ENCODE peak calls at places on chromosomes 13 and 19, in five cellular contexts. U, W, Y, V and N are unnamed samples.

GRCh38 chr13:66556306-66556705 is 673.8 kb downstream of the PCDH9 start:
- DNase-seq in U (peak; percentile 16), W (no peak), Y (no peak), V (no peak), N (no peak)

GRCh38 chr19:42327381-42327780 is 1.9 kb downstream of the MEGF8 start:
- DNase-seq in U (no peak), W (no peak), Y (no peak), V (no peak), N (no peak)

GRCh38 chr19:6220385-6221191 is 59.2 kb downstream of the MLLT1 start:
- DNase-seq in U (peak; percentile 64), W (no peak), Y (peak; percentile 61), V (no peak), N (peak; percentile 29)

GRCh38 chr19:45881909-45882528 is 3.9 kb downstream of the IRF2BP1 start:
- DNase-seq in U (no peak), W (no peak), Y (no peak), V (no peak), N (no peak)

GRCh38 chr13:32883501-32883900 is 132.7 kb upstream of the KL start:
- DNase-seq in U (peak; percentile 46), W (no peak), Y (peak; percentile 50), V (no peak), N (no peak)

GRCh38 chr13:107518292-107518691 is 697.0 kb downstream of the LIG4 start:
- DNase-seq in U (peak; percentile 48), W (no peak), Y (peak; percentile 40), V (no peak), N (no peak)

GRCh38 chr19:19433666-19434213 is 28.3 kb downstream of the GATAD2A start:
- DNase-seq in U (no peak), W (no peak), Y (no peak), V (no peak), N (no peak)

GRCh38 chr13:33633701-33634525 is 184.0 kb upstream of the RFC3 start:
- DNase-seq in U (peak; percentile 40), W (no peak), Y (peak; percentile 68), V (no peak), N (no peak)

GRCh38 chr13:103288114-103288513 is 221.9 kb upstream of the SLC10A2 start:
- DNase-seq in U (no peak), W (no peak), Y (no peak), V (no peak), N (no peak)

GRCh38 chr19:18156841-18157464 is 4.0 kb downstream of the PIK3R2 start:
- DNase-seq in U (peak; percentile 83), W (peak; percentile 91), Y (peak; percentile 97), V (no peak), N (no peak)

GRCh38 chr13:110711778-110712070 is 1.8 kb upstream of the ING1 start:
- DNase-seq in U (no peak), W (no peak), Y (no peak), V (no peak), N (no peak)

GRCh38 chr13:19862511-19863313 is 737 bp downstream of the ZMYM5 start:
- DNase-seq in U (peak; percentile 7), W (peak; percentile 21), Y (peak; percentile 47), V (peak; percentile 74), N (no peak)

GRCh38 chr19:38287604-38288003 is 16.4 kb upstream of the C19orf33 start:
- DNase-seq in U (no peak), W (no peak), Y (no peak), V (no peak), N (peak; percentile 71)

GRCh38 chr19:12749938-12750521 is 1.6 kb upstream of the BEST2 start:
- DNase-seq in U (peak; percentile 56), W (no peak), Y (peak; percentile 42), V (no peak), N (no peak)

GRCh38 chr19:13252569-13253335 is 102.5 kb downstream of the IER2 start:
- DNase-seq in U (no peak), W (no peak), Y (no peak), V (no peak), N (no peak)

DNA sequence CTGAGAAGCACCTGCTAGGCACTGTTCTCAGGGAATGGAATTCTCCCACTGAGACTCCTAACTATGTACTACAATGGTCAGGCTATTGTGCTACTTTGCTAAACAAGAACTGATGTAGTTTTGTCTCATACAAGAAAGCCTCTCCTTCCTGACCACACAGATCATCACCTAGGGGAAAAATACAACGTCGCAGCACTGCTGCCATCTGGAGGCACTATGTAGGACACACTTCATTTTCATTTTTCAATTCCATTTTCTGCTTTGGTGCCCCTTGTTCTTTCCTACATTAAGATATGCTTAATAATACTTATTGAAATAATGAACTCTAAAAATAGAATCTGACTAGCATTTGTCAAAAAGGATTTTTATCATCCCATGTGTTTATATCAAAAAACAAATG is 21.1 kb downstream of the PROSER1 start:
- DNase-seq in U (peak; percentile 8), W (no peak), Y (peak; percentile 52), V (no peak), N (no peak)
- TF ChIP-seq CTCF in U (peak; percentile 23), W (peak; percentile 40), Y (peak; percentile 41), V (no peak), N (peak; percentile 27)

DNA sequence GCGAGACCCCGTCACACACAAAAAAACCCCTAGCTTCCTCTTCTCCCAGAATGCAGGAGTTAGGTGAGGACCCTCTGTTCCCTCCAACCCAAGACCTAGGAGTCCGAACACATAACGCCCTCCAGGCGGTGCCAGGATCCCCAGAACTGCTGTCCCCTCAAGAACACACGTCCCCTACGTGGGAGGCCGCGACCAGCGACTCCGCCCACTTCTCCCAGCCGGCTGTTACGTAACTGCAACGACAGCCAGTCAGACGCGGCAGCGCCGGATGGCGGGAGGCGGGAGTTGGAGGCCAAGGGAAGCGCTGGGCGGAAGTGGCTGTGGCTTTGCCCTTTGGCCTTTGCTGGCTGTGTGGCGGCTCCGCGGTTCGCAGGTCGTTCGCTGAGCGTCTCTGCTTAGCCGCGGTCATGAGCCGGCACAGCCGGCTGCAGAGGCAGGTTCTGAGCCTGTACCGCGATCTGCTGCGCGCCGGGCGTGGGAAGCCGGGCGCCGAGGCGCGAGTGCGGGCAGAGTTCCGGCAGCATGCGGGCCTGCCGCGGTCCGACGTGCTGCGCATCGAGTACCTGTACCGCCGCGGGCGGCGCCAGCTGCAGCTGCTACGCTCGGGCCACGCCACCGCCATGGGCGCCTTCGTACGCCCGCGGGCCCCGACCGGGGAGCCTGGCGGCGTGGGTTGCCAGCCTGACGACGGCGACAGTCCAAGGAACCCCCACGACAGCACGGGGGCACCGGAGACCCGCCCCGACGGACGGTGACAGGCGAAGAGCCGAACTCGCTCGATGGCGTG is at the start of gene SDHAF1:
- DNase-seq in U (peak; percentile 90), W (peak; percentile 97), Y (peak; percentile 95), V (peak; percentile 97), N (peak; percentile 97)
- TF ChIP-seq CTCF in U (no peak), W (peak; percentile 26), Y (no peak), V (no peak), N (no peak)

GRCh38 chr13:99135591-99135990 is 65.1 kb upstream of the UBAC2 start:
- DNase-seq in U (no peak), W (no peak), Y (no peak), V (peak; percentile 36), N (no peak)
- TF ChIP-seq CTCF in U (no peak), W (no peak), Y (no peak), V (no peak), N (no peak)

GRCh38 chr13:79056706-79057105 is 349.3 kb downstream of the RBM26 start:
- DNase-seq in U (no peak), W (no peak), Y (no peak), V (no peak), N (no peak)
- TF ChIP-seq CTCF in U (no peak), W (no peak), Y (no peak), V (no peak), N (no peak)

GRCh38 chr13:43127103-43127817 is 103.9 kb downstream of the DNAJC15 start:
- DNase-seq in U (no peak), W (no peak), Y (no peak), V (no peak), N (no peak)

GRCh38 chr13:43127827-43128226 is 104.4 kb downstream of the DNAJC15 start:
- DNase-seq in U (no peak), W (no peak), Y (no peak), V (no peak), N (no peak)

GRCh38 chr13:43128504-43128929 is 105.1 kb downstream of the DNAJC15 start:
- DNase-seq in U (no peak), W (no peak), Y (no peak), V (no peak), N (no peak)

GRCh38 chr13:43129021-43129420 is 105.6 kb downstream of the DNAJC15 start:
- DNase-seq in U (no peak), W (no peak), Y (no peak), V (no peak), N (no peak)

GRCh38 chr13:43129511-43130130 is 106.2 kb downstream of the DNAJC15 start:
- DNase-seq in U (no peak), W (no peak), Y (no peak), V (no peak), N (no peak)
- TF ChIP-seq CTCF in U (no peak), W (no peak), Y (no peak), V (no peak), N (no peak)

GRCh38 chr19:34985249-34986022 is 14.7 kb upstream of the GRAMD1A start:
- DNase-seq in U (peak; percentile 24), W (peak; percentile 68), Y (no peak), V (no peak), N (no peak)
- TF ChIP-seq CTCF in U (no peak), W (no peak), Y (no peak), V (no peak), N (no peak)

DNA sequence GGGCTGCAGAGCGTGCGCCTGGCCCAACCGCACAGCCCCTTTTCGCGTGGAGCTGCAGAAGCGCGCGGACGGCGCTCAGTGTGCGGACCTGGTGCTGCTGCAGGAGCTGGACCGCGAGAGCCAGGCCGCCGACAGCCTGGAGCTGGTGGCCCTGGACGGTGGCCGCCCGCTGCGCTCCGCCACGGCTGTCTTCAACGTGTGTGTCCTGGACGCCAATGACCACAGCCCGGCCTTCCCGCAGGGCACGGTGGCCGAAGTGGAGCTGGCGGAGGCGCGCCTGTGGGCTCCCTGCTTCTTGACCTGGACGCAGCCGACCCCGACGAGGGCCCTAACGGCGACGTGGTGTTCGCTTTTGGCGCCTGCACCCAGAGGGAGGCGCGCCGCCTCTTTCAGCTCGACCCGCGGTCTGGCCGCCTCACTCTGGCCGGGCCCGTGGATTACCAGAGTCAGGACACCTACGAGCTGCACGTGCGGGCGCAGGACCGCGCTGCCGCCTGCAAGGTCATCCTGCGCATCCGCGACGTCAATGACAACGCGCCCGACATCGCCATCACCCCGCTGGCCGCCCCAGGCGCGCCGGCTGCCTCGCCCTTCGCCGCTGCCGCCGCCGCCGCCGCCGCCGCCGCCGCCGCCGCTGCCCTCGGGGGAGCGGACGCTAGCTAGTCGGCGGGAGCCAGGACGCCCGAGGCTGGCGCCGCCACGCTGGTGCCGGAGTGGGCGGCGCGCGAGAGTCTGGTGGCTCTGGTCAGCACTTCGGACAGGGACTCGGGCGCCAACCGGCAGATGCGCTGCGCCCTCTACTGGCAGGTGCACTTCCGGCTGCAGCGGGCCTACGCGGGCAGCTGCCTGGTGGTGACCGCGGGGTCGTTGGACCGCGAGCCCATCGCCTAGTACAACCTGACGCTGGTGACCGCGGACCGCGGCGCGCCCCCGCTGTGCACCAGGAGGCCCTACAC is 172.2 kb downstream of the OLFM4 start:
- DNase-seq in U (peak; percentile 1), W (peak; percentile 23), Y (no peak), V (no peak), N (no peak)
- TF ChIP-seq CTCF in U (peak; percentile 46), W (peak; percentile 47), Y (no peak), V (no peak), N (no peak)

GRCh38 chr13:105144020-105144419 is 1391.4 kb downstream of the EFNB2 start:
- DNase-seq in U (no peak), W (no peak), Y (no peak), V (no peak), N (no peak)
- TF ChIP-seq CTCF in U (no peak), W (no peak), Y (no peak), V (no peak), N (no peak)

GRCh38 chr13:42594577-42595571 is 20.9 kb downstream of the TNFSF11 start:
- DNase-seq in U (peak; percentile 66), W (peak; percentile 30), Y (peak; percentile 89), V (no peak), N (no peak)
- TF ChIP-seq CTCF in U (peak; percentile 81), W (peak; percentile 85), Y (peak; percentile 74), V (peak; percentile 69), N (peak; percentile 90)